ENCODE peak calls at places on chromosomes 5 and 9, in five cellular contexts. One of them, this sample, is unnamed.

GRCh38 chr5:180607861-180608571 is 16.7 kb upstream of the SCGB3A1 start:
- DNase-seq in anterior cingulate cortex: no peak
- DNase-seq in NCI-H1092 treated with DMSO at 0.1 percent for 48 hours: no peak
- DNase-seq in WTC11: no peak
- DNase-seq in iPS-NIHi11: no peak
- DNase-seq in this sample: no peak

GRCh38 chr9:112119225-112120045 is 55.7 kb downstream of the SUSD1 start:
- DNase-seq in anterior cingulate cortex: no peak
- DNase-seq in NCI-H1092 treated with DMSO at 0.1 percent for 48 hours: no peak
- DNase-seq in WTC11: no peak
- DNase-seq in iPS-NIHi11: peak
- DNase-seq in this sample: no peak

GRCh38 chr5:157366741-157367684 is 93.0 kb upstream of the NIPAL4 start:
- DNase-seq in anterior cingulate cortex: no peak
- DNase-seq in NCI-H1092 treated with DMSO at 0.1 percent for 48 hours: no peak
- DNase-seq in WTC11: peak
- DNase-seq in iPS-NIHi11: peak
- DNase-seq in this sample: peak

GRCh38 chr5:124655943-124656459 is 90.4 kb downstream of the ZNF608 start:
- DNase-seq in anterior cingulate cortex: no peak
- DNase-seq in NCI-H1092 treated with DMSO at 0.1 percent for 48 hours: peak
- DNase-seq in WTC11: no peak
- DNase-seq in iPS-NIHi11: no peak
- DNase-seq in this sample: no peak

GRCh38 chr5:172800088-172800551 is 29.1 kb upstream of the DUSP1 start:
- DNase-seq in anterior cingulate cortex: no peak
- DNase-seq in NCI-H1092 treated with DMSO at 0.1 percent for 48 hours: no peak
- DNase-seq in WTC11: no peak
- DNase-seq in iPS-NIHi11: no peak
- DNase-seq in this sample: no peak

GRCh38 chr5:126812199-126812570 is 35.2 kb downstream of the LMNB1 start:
- DNase-seq in anterior cingulate cortex: no peak
- DNase-seq in NCI-H1092 treated with DMSO at 0.1 percent for 48 hours: no peak
- DNase-seq in WTC11: no peak
- DNase-seq in iPS-NIHi11: no peak
- DNase-seq in this sample: no peak

GRCh38 chr5:122457178-122457826 is 145.3 kb downstream of the SNCAIP start:
- DNase-seq in anterior cingulate cortex: no peak
- DNase-seq in NCI-H1092 treated with DMSO at 0.1 percent for 48 hours: no peak
- DNase-seq in WTC11: no peak
- DNase-seq in iPS-NIHi11: no peak
- DNase-seq in this sample: no peak

GRCh38 chr5:174773371-174773770 is 49.0 kb downstream of the MSX2 start:
- DNase-seq in anterior cingulate cortex: no peak
- DNase-seq in NCI-H1092 treated with DMSO at 0.1 percent for 48 hours: no peak
- DNase-seq in WTC11: no peak
- DNase-seq in iPS-NIHi11: no peak
- DNase-seq in this sample: no peak